ENCODE peak calls at places on chromosomes 12 and 14, in eight cellular contexts. C, H, L, J, G, Y, Q and A are unnamed samples. For H3K4me1, the result is how much of the 10 kb centered on the place peaks cover.

GRCh38 chr14:66572836-66573235 is 64.9 kb downstream of the GPHN start:
- DNase-seq in Q (no peak), J (no peak), Y (no peak), L (no peak), C (no peak), H (no peak), G (no peak), A (no peak)

GRCh38 chr12:96571101-96571862 is 81.9 kb downstream of the CFAP54 start:
- DNase-seq in C (no peak), Q (no peak), J (no peak), L (no peak), H (no peak), G (no peak), Y (no peak), A (no peak)

GRCh38 chr14:24705840-24706239 is 71.8 kb upstream of the GZMB start:
- DNase-seq in L (no peak), Y (no peak), C (no peak), Q (no peak), J (no peak), H (no peak), G (no peak), A (no peak)

GRCh38 chr12:126397071-126397571 is 1331.9 kb downstream of the AACS start:
- DNase-seq in Y (no peak), G (no peak), C (no peak), J (no peak), Q (peak), L (no peak), H (no peak), A (no peak)

GRCh38 chr12:29769162-29769820 is 14.5 kb downstream of the TMTC1 start:
- DNase-seq in Y (no peak), G (peak), H (no peak), C (peak), Q (peak), L (no peak), J (no peak), A (no peak)

GRCh38 chr12:96986883-96987523 is 79.9 kb downstream of the NEDD1 start:
- DNase-seq in L (no peak), C (peak), G (no peak), H (no peak), Y (no peak), J (no peak), Q (peak), A (peak)

GRCh38 chr14:53190938-53191337 is 37.8 kb upstream of the DDHD1 start:
- DNase-seq in J (no peak), L (no peak), Q (peak), C (peak), G (no peak), H (no peak), Y (no peak), A (no peak)

GRCh38 chr12:30859226-30859625 is 67.3 kb upstream of the TSPAN11 start:
- DNase-seq in Y (no peak), C (no peak), Q (no peak), G (no peak), J (no peak), H (no peak), L (no peak), A (no peak)

GRCh38 chr12:23108957-23109356 is 484.0 kb downstream of the ETNK1 start:
- DNase-seq in J (no peak), G (no peak), Y (no peak), L (no peak), H (no peak), C (no peak), Q (no peak), A (no peak)

GRCh38 chr12:7079826-7080125 is 12.5 kb downstream of the C1R start:
- DNase-seq in C (peak), J (no peak), Y (no peak), L (no peak), H (no peak), Q (peak), G (no peak), A (no peak)

GRCh38 chr12:94587266-94588241 is 62.8 kb downstream of the TMCC3 start:
- DNase-seq in J (no peak), C (no peak), H (no peak), L (no peak), G (no peak), Q (no peak), Y (no peak), A (no peak)

GRCh38 chr14:35342160-35343010 is 50.2 kb downstream of the PSMA6 start:
- DNase-seq in H (peak), C (peak), J (peak), Q (peak), G (peak), L (peak), Y (peak), A (no peak)

GRCh38 chr12:29333178-29333577 is 47.8 kb downstream of the ERGIC2 start:
- DNase-seq in G (no peak), C (no peak), L (no peak), Y (no peak), H (no peak), Q (no peak), J (no peak), A (no peak)

GRCh38 chr12:30874455-30875313 is 51.9 kb upstream of the TSPAN11 start:
- DNase-seq in C (no peak), Q (no peak), J (peak), H (peak), L (no peak), Y (no peak), G (no peak), A (no peak)

GRCh38 chr12:70217416-70217815 is 25.8 kb upstream of the CNOT2 start:
- DNase-seq in C (no peak), L (no peak), G (no peak), J (no peak), Q (no peak), Y (no peak), H (no peak), A (no peak)

GRCh38 chr12:83573676-83574075 is 887.0 kb downstream of the TMTC2 start:
- DNase-seq in J (peak), G (peak), H (no peak), Q (peak), L (no peak), Y (no peak), C (no peak), A (no peak)

GRCh38 chr14:28142400-28143015 is 624.1 kb upstream of the FOXG1 start:
- DNase-seq in Y (no peak), L (no peak), G (no peak), Q (no peak), H (no peak), J (no peak), C (no peak), A (no peak)

GRCh38 chr12:27984275-27984674 is 11.7 kb upstream of the PTHLH start:
- DNase-seq in Q (peak), H (no peak), L (no peak), G (no peak), C (peak), J (no peak), Y (no peak), A (no peak)

GRCh38 chr12:19741132-19741489 is 301.8 kb downstream of the AEBP2 start:
- DNase-seq in G (no peak), L (no peak), Y (no peak), J (no peak), H (no peak), C (no peak), Q (no peak), A (no peak)

GRCh38 chr14:51609987-51610283 is 41.8 kb upstream of the FRMD6 start:
- DNase-seq in L (no peak), Y (no peak), J (no peak), G (no peak), C (peak), H (no peak), Q (peak), A (no peak)

GRCh38 chr14:22305563-22306127 is 283.4 kb downstream of the DAD1 start:
- DNase-seq in L (no peak), Y (no peak), H (no peak), G (no peak), C (peak), Q (no peak), J (no peak), A (no peak)

GRCh38 chr12:103800252-103800771 is 40.7 kb downstream of the NT5DC3 start:
- DNase-seq in L (peak), H (peak), G (peak), Y (peak), J (peak), C (peak), Q (peak), A (no peak)

GRCh38 chr14:52119030-52119429 is 50.2 kb upstream of the NID2 start:
- DNase-seq in H (no peak), L (no peak), J (no peak), Q (no peak), G (no peak), C (no peak), Y (peak), A (no peak)

GRCh38 chr12:80406253-80406652 is 37.8 kb upstream of the PTPRQ start:
- DNase-seq in Y (no peak), H (no peak), C (no peak), J (no peak), Q (no peak), G (no peak), L (no peak), A (no peak)

GRCh38 chr12:113269257-113269943 is 48.1 kb downstream of the TPCN1 start:
- DNase-seq in Y (no peak), L (peak), H (no peak), J (no peak), G (no peak), Q (no peak), C (no peak), A (no peak)

GRCh38 chr14:60651051-60651935 is 2.0 kb upstream of the SIX1 start:
- DNase-seq in Q (no peak), C (no peak), L (no peak), J (no peak), H (no peak), Y (no peak), G (no peak), A (no peak)

GRCh38 chr12:51484119-51484518 is 59.5 kb downstream of the SLC4A8 start:
- DNase-seq in L (no peak), C (no peak), Q (no peak), H (no peak), G (no peak), Y (no peak), J (no peak), A (no peak)

GRCh38 chr12:75807494-75807893 is 224.1 kb downstream of the PHLDA1 start:
- DNase-seq in J (no peak), Y (no peak), C (no peak), Q (no peak), H (no peak), G (no peak), L (no peak), A (no peak)

GRCh38 chr12:50283924-50284236 is 560 bp upstream of the LIMA1 start:
- DNase-seq in L (no peak), C (no peak), H (no peak), Y (no peak), Q (peak), G (no peak), J (no peak), A (no peak)

GRCh38 chr14:63766616-63767015 is 38.8 kb upstream of the SGPP1 start:
- DNase-seq in C (no peak), Y (no peak), H (no peak), J (no peak), Q (no peak), G (no peak), L (no peak), A (no peak)

GRCh38 chr14:89165189-89165809 is 251.7 kb downstream of the FOXN3 start:
- DNase-seq in Q (peak), Y (no peak), H (no peak), L (no peak), C (no peak), G (no peak), J (no peak), A (no peak)

GRCh38 chr14:52650774-52651173 is 44.6 kb downstream of the ERO1A start:
- DNase-seq in Y (no peak), C (no peak), J (no peak), H (no peak), Q (peak), G (no peak), L (no peak), A (peak)

GRCh38 chr14:103908580-103908979 is 19.7 kb upstream of the TDRD9 start:
- DNase-seq in J (no peak), H (no peak), G (no peak), Q (no peak), Y (no peak), L (no peak), C (no peak), A (no peak)

GRCh38 chr14:53152627-53152908 is 555 bp downstream of the DDHD1 start:
- DNase-seq in Y (no peak), L (no peak), G (no peak), Q (peak), H (no peak), J (no peak), C (no peak), A (no peak)

GRCh38 chr14:37150414-37150813 is 22.0 kb downstream of the SLC25A21 start:
- DNase-seq in Q (peak), L (no peak), H (no peak), C (peak), J (no peak), G (no peak), Y (no peak), A (peak)

DNA sequence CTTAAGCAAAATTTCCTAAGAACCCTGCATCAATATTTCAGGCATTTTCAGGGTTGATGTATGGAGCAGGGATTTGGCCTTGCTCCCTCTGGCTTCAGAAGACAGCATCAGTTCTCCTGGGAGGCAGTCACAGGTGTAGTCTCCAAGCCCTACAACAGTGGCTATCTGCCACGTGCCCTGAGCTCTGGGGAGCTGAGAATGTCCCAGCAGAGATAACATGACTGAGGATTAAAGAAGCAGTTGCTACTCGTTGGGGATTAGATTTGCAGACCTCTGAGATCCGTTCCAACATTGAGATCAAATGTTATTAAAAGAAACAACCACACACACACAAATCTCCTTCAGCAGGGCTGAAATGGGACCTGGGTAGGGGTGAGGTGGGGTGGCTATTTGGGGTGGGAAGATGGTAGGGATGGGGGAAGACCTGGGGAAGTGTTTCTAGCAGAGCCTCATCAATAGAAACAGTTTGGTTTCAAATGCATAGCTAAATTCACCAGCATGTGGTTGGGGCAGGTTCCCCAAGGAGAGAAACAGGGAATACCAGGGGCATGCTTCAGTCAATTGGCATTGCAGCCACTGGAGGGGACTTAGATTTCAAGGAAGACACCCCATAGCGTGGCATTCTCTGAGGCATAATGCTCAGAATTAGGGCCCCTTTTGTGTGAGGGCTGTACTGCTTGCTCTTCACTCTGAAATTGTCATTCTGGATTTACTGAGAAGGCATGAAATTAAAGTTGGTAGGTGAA is 15.2 kb upstream of the FAM234B start:
- DNase-seq in J (no peak), Q (no peak), G (no peak), Y (no peak), H (no peak), L (no peak), C (no peak), A (no peak)
- H3K4me3 ChIP-seq in J (no peak), Q (no peak), G (no peak), Y (no peak), H (no peak), L (no peak), C (no peak), A (no peak)

DNA sequence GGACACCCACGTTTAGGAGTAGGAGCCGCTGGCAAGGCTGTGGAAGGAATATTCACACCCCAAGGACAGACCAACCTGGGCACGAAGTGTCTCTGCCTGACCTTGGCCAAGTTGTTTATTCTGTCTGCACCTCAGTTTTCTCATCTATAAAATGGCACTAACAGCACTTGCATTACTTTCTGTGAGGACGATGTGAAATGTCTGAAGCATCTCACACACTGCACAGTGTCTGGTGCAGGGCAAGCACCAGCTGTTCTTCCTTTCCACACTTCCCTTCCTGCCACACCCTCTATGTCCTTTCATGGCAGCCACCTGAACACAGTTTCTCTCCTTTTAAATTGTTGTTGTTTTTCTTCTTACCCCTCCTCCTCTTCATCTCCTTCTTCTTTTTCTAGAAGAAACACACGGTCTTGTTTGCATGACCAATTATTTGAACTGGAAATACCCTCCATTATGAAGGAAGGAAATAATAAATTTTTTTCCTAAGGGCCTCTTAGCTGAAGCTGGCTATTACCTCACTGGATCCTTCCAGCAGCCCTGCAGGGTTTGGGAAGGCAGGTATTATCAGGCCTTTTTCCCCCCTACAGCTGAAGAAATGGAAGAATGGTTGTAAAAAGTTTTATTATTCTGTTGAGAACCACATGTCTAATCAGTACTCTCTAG is 42.9 kb upstream of the ATP23 start:
- DNase-seq in G (no peak), Q (peak), L (no peak), Y (no peak), C (peak), J (no peak), H (no peak), A (no peak)
- H3K4me1 ChIP-seq in G (half or more), Q (under half), L (under half), Y (half or more), C (under half), J (half or more), H (under half), A (under half)

GRCh38 chr14:29734732-29735131 is 192.9 kb downstream of the PRKD1 start:
- DNase-seq in Q (no peak), Y (no peak), H (no peak), L (no peak), G (no peak), J (no peak), C (no peak), A (no peak)

GRCh38 chr14:29738950-29739349 is 188.7 kb downstream of the PRKD1 start:
- DNase-seq in Y (no peak), H (no peak), C (no peak), G (no peak), L (no peak), J (no peak), Q (no peak), A (no peak)

GRCh38 chr14:29740491-29740890 is 187.2 kb downstream of the PRKD1 start:
- DNase-seq in C (no peak), H (no peak), G (no peak), Y (no peak), L (no peak), J (no peak), Q (no peak), A (no peak)

GRCh38 chr14:29735459-29735858 is 192.2 kb downstream of the PRKD1 start:
- DNase-seq in L (no peak), Q (no peak), H (no peak), Y (no peak), G (no peak), C (no peak), J (no peak), A (no peak)

DNA sequence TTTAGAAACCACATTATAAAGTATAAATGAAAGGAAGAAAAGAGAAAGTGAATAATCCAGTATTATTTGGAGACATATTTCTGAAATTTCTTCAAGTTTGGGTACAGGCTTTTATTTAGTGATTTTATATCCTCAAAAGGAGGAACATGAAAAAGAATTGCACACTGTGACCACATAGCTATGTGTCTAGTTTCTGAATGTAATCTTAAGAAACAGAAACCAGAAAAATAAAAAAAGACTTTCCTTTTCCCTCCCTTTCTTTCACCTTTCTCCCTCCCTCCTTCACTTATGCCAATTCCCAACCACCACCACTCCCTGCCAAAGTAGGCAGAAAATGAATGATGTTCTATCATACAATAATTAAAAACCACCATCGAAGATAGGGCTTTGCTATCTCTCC is 189.6 kb downstream of the PRKD1 start:
- DNase-seq in Q (no peak), J (no peak), C (no peak), L (no peak), G (no peak), H (no peak), Y (no peak), A (no peak)
- H3K4me3 ChIP-seq in Q (no peak), J (no peak), C (no peak), L (no peak), G (no peak), H (no peak), Y (no peak), A (no peak)

GRCh38 chr14:95526483-95527391 is 8.1 kb upstream of the GLRX5 start:
- DNase-seq in C (peak), J (no peak), H (peak), Y (no peak), G (no peak), L (no peak), Q (no peak), A (no peak)

GRCh38 chr14:95523818-95524448 is 7.5 kb upstream of the SYNE3 start:
- DNase-seq in G (no peak), H (no peak), Q (peak), C (peak), Y (no peak), L (no peak), J (no peak), A (peak)

GRCh38 chr14:95524706-95525512 is 8.5 kb upstream of the SYNE3 start:
- DNase-seq in C (peak), G (no peak), H (no peak), Y (no peak), Q (peak), J (no peak), L (no peak), A (no peak)

GRCh38 chr14:95527392-95528002 is 7.4 kb upstream of the GLRX5 start:
- DNase-seq in G (peak), L (peak), Y (peak), Q (peak), J (no peak), H (peak), C (peak), A (peak)

GRCh38 chr14:95525999-95526398 is 8.9 kb upstream of the GLRX5 start:
- DNase-seq in C (no peak), Y (no peak), L (no peak), J (no peak), Q (no peak), G (no peak), H (no peak), A (no peak)
- H3K4me1 ChIP-seq in C (under half), Y (under half), L (under half), J (under half), Q (half or more), G (under half), H (under half), A (under half)

DNA sequence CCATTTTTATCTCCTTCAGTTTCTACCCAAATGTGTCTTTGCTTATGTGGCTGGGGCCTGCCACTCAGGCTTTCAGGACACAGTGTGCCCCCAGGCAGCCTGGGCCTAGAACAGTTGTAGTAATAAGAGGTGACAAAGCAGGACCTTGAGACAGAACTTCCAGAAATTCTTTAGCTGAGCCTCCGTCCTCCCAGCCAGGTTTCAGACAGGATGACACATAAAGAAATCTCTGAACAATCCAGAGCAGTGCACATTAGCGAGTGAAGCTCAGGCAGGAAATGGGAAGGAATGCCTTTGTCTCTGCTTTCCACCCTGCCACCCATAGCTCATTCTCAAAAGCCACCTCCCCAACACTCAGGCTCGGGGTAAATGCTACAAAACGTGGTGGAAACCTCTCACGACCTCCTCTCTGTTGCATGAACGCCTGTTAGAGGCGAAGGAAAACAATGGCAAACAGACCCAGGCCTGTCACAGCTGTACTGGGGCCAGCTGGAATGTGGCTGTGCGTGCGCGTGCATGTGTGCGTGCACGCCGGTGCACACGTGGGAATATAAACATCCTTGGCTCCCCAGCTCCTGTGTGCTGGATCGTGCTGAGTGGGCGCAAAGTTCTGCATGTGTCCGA is 286.7 kb downstream of the ZFP36L1 start:
- DNase-seq in H (no peak), Y (no peak), L (no peak), C (peak), Q (peak), J (no peak), G (no peak), A (no peak)
- H3K4me3 ChIP-seq in H (no peak), Y (no peak), L (no peak), C (no peak), Q (no peak), J (no peak), G (no peak), A (no peak)